ENCODE peak calls at places on chromosomes 3 and 15, in eight cellular contexts. O is activated CD4-positive, alpha-beta T cell treated with anti-CD3 and anti-CD28 coated beads, Interleukin-2, amount 50 U/mL, for 48 hours; C is EH; E is pulmonary artery endothelial cell; G is brain microvascular endothelial cell; V is activated CD8-positive, alpha-beta memory T cell treated with anti-CD3 and anti-CD28 coated beads for 4 hours; Z is ELR; D is iris pigment epithelial cell. T is an unnamed sample.

GRCh38 chr3:177812492-177812891 is 615.2 kb upstream of the TBL1XR1 start:
- DNase-seq in O (no peak), C (no peak), E (no peak), G (no peak), V (no peak), Z (no peak), D (no peak), T (no peak)

GRCh38 chr15:90641581-90642463 is 75.3 kb upstream of the BLM start:
- DNase-seq in O (no peak), C (no peak), E (no peak), G (no peak), V (no peak), Z (no peak), D (no peak), T (no peak)

GRCh38 chr3:176939022-176939817 is 258.1 kb downstream of the TBL1XR1 start:
- DNase-seq in O (peak), C (peak), E (peak), G (peak), V (no peak), Z (peak), D (peak), T (peak)

GRCh38 chr15:50881121-50882048 is 27.1 kb upstream of the AP4E1 start:
- DNase-seq in O (no peak), C (no peak), E (no peak), G (no peak), V (no peak), Z (peak), D (peak), T (no peak)

GRCh38 chr3:147431746-147432145 is 22.6 kb downstream of the ZIC1 start:
- DNase-seq in O (no peak), C (peak), E (no peak), G (no peak), V (no peak), Z (no peak), D (no peak), T (no peak)

GRCh38 chr3:129605593-129606521 is 619 bp downstream of the PLXND1 start:
- DNase-seq in O (peak), C (peak), E (no peak), G (no peak), V (no peak), Z (peak), D (peak), T (no peak)

GRCh38 chr3:77197408-77197807 is 157.5 kb downstream of the ROBO2 start:
- DNase-seq in O (no peak), C (no peak), E (no peak), G (no peak), V (no peak), Z (no peak), D (no peak), T (no peak)

GRCh38 chr15:41659855-41660234 is 360 bp upstream of the MGA start:
- DNase-seq in O (no peak), C (no peak), E (no peak), G (no peak), V (no peak), Z (no peak), D (peak), T (no peak)

GRCh38 chr3:81867875-81868274 is 106.4 kb upstream of the GBE1 start:
- DNase-seq in O (no peak), C (no peak), E (no peak), G (no peak), V (no peak), Z (no peak), D (no peak), T (no peak)

GRCh38 chr3:145807990-145808389 is 353.0 kb downstream of the PLOD2 start:
- DNase-seq in O (no peak), C (peak), E (no peak), G (peak), V (no peak), Z (no peak), D (peak), T (no peak)

GRCh38 chr3:146921693-146922092 is 316.5 kb upstream of the PLSCR5 start:
- DNase-seq in O (no peak), C (no peak), E (no peak), G (no peak), V (no peak), Z (no peak), D (peak), T (no peak)

GRCh38 chr15:57156210-57156887 is 220.0 kb upstream of the CGNL1 start:
- DNase-seq in O (no peak), C (peak), E (no peak), G (no peak), V (no peak), Z (no peak), D (no peak), T (no peak)

GRCh38 chr15:36062357-36062756 is 516.4 kb upstream of the DPH6 start:
- DNase-seq in O (no peak), C (no peak), E (no peak), G (no peak), V (no peak), Z (no peak), D (no peak), T (no peak)

GRCh38 chr3:184240384-184241140 is 8.2 kb downstream of the ALG3 start:
- DNase-seq in O (no peak), C (peak), E (no peak), G (no peak), V (no peak), Z (peak), D (no peak), T (no peak)

GRCh38 chr15:62248277-62248974 is 83.3 kb upstream of the C2CD4B start:
- DNase-seq in O (no peak), C (no peak), E (no peak), G (no peak), V (no peak), Z (peak), D (no peak), T (no peak)

GRCh38 chr3:50268276-50268675 is 671 bp upstream of the SEMA3B start:
- DNase-seq in O (no peak), C (no peak), E (no peak), G (no peak), V (no peak), Z (no peak), D (no peak), T (no peak)

GRCh38 chr3:119313461-119313860 is 19.3 kb downstream of the ARHGAP31 start:
- DNase-seq in O (no peak), C (no peak), E (no peak), G (no peak), V (no peak), Z (no peak), D (no peak), T (no peak)

GRCh38 chr3:13451301-13451673 is 28.8 kb upstream of the HDAC11 start:
- DNase-seq in O (peak), C (no peak), E (no peak), G (peak), V (no peak), Z (peak), D (no peak), T (peak)

GRCh38 chr3:133970916-133971315 is 58.8 kb downstream of the SLCO2A1 start:
- DNase-seq in O (no peak), C (no peak), E (no peak), G (no peak), V (no peak), Z (no peak), D (no peak), T (no peak)

GRCh38 chr15:79025201-79025600 is 65.4 kb downstream of the RASGRF1 start:
- DNase-seq in O (peak), C (no peak), E (no peak), G (no peak), V (no peak), Z (peak), D (no peak), T (no peak)

GRCh38 chr3:138434276-138434874 is at the start of gene ESYT3:
- DNase-seq in O (peak), C (peak), E (no peak), G (no peak), V (no peak), Z (peak), D (peak), T (peak)

GRCh38 chr3:32901005-32901932 is 50.2 kb upstream of the CCR4 start:
- DNase-seq in O (no peak), C (peak), E (no peak), G (no peak), V (no peak), Z (no peak), D (no peak), T (no peak)

GRCh38 chr3:58299839-58300516 is 6.1 kb upstream of the RPP14 start:
- DNase-seq in O (no peak), C (peak), E (peak), G (peak), V (no peak), Z (peak), D (peak), T (no peak)

GRCh38 chr15:52257734-52258062 is 37.9 kb downstream of the MYO5C start:
- DNase-seq in O (no peak), C (peak), E (no peak), G (peak), V (no peak), Z (peak), D (peak), T (no peak)

GRCh38 chr3:63921741-63922482 is 9.7 kb upstream of the SCAANT1 start:
- DNase-seq in O (no peak), C (peak), E (no peak), G (no peak), V (no peak), Z (no peak), D (no peak), T (no peak)